ENCODE peak calls at places on chromosomes 12 and 14, in seven cellular contexts. M is A549, L is WERI-Rb-1, O is psoas muscle, H is IMR-90, E is hepatocyte, B is left ventricle myocardium inferior. Q is an unnamed sample.

GRCh38 chr14:32934891-32935633 is 3.6 kb upstream of the NPAS3 start:
- DNase-seq in M (no peak), L (peak), O (no peak), H (no peak), E (no peak), B (no peak), Q (no peak)

GRCh38 chr12:99453831-99454538 is 193.6 kb upstream of the GARIN6 start:
- DNase-seq in M (no peak), L (no peak), O (no peak), H (no peak), E (no peak), B (no peak), Q (no peak)

GRCh38 chr12:65152012-65152411 is 17.4 kb upstream of the LEMD3 start:
- DNase-seq in M (no peak), L (no peak), O (no peak), H (no peak), E (no peak), B (no peak), Q (no peak)

GRCh38 chr12:52278931-52279682 is 4.7 kb downstream of the KRT86 start:
- DNase-seq in M (peak), L (peak), O (peak), H (peak), E (peak), B (peak), Q (peak)

GRCh38 chr12:102216086-102216691 is 18.6 kb upstream of the PMCH start:
- DNase-seq in M (peak), L (no peak), O (no peak), H (peak), E (peak), B (no peak), Q (no peak)

GRCh38 chr14:87944987-87945604 is 47.9 kb downstream of the GALC start:
- DNase-seq in M (no peak), L (no peak), O (no peak), H (peak), E (peak), B (no peak), Q (no peak)

GRCh38 chr12:122641976-122642375 is 61.2 kb downstream of the HCAR2 start:
- DNase-seq in M (no peak), L (no peak), O (no peak), H (peak), E (no peak), B (no peak), Q (no peak)

GRCh38 chr12:62761658-62762057 is 173.3 kb downstream of the PPM1H start:
- DNase-seq in M (no peak), L (no peak), O (peak), H (no peak), E (no peak), B (no peak), Q (no peak)

GRCh38 chr14:69059658-69060648 is 80.9 kb upstream of the ACTN1 start:
- DNase-seq in M (peak), L (no peak), O (peak), H (peak), E (peak), B (no peak), Q (no peak)

GRCh38 chr12:104734541-104735075 is 223.5 kb downstream of the SLC41A2 start:
- DNase-seq in M (no peak), L (no peak), O (no peak), H (no peak), E (no peak), B (no peak), Q (no peak)

GRCh38 chr12:42507589-42507988 is 82.0 kb downstream of the PRICKLE1 start:
- DNase-seq in M (no peak), L (no peak), O (no peak), H (no peak), E (no peak), B (no peak), Q (no peak)

GRCh38 chr12:130460611-130461478 is 123.2 kb downstream of the PIWIL1 start:
- DNase-seq in M (no peak), L (peak), O (peak), H (no peak), E (no peak), B (no peak), Q (no peak)

DNA sequence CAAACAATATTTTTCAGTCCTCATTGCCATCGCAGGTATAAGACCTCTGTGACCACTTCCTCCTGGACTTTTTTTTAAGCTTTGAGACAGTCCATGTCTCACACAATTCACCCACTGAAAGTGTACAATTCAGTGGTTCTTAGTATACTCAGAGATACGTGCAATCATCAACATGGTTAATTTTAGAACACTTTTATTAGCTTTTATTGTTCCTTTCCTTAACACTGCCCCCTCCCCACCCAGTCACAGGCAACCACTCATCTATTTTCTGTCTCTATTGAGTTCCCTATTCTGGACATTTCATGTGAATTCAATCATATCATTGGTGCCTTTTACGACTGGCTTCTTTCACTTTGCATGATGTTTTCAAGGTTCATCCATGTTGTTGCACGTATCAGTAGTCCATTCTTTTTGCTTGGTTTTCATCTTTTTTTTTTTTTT is 16.2 kb downstream of the NCKAP5L start:
- DNase-seq in M (no peak), L (no peak), O (no peak), H (no peak), E (no peak), B (no peak), Q (no peak)
- H3K27ac ChIP-seq in M (no peak), L (no peak), O (no peak), H (no peak), E (no peak), B (peak), Q (no peak)

GRCh38 chr12:116261525-116262100 is 15.9 kb downstream of the MED13L start:
- DNase-seq in M (no peak), L (no peak), O (no peak), H (no peak), E (no peak), B (no peak), Q (no peak)
- H3K27ac ChIP-seq in M (no peak), L (no peak), O (no peak), H (no peak), E (no peak), B (no peak), Q (no peak)

DNA sequence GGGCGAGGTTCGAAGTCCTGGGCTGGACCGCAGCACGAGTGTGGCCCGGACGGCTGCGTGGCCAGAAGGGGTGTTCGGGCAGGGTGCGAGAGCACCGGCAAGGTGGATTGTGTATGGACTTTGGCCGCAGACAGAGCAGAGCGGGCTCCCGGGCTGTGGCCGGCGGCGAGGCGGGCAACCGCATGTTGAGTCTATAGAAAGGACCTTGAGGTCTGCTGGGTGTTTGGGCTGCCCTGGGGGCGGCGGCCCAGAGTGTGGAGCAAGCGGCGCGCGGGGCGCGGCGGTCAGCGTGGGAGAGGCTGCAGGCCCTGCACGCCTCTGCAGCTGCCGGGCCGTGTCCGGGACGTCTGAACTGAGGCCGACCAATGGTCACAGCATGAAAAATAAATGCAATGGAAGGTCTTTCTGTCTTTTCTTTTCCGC is 5.7 kb upstream of the HOXC9 start:
- DNase-seq in M (no peak), L (no peak), O (no peak), H (no peak), E (no peak), B (no peak), Q (no peak)
- H3K27ac ChIP-seq in M (no peak), L (no peak), O (peak), H (no peak), E (no peak), B (no peak), Q (peak)

GRCh38 chr14:101819251-101819990 is 57.9 kb downstream of the PPP2R5C start:
- DNase-seq in M (no peak), L (no peak), O (no peak), H (no peak), E (no peak), B (no peak), Q (no peak)

GRCh38 chr14:101821528-101821927 is 60.0 kb downstream of the PPP2R5C start:
- DNase-seq in M (no peak), L (no peak), O (no peak), H (no peak), E (no peak), B (no peak), Q (no peak)

GRCh38 chr14:101817511-101818001 is 56.0 kb downstream of the PPP2R5C start:
- DNase-seq in M (no peak), L (no peak), O (no peak), H (no peak), E (no peak), B (no peak), Q (no peak)

GRCh38 chr14:101823081-101823480 is 61.6 kb downstream of the PPP2R5C start:
- DNase-seq in M (no peak), L (no peak), O (no peak), H (peak), E (peak), B (no peak), Q (no peak)

DNA sequence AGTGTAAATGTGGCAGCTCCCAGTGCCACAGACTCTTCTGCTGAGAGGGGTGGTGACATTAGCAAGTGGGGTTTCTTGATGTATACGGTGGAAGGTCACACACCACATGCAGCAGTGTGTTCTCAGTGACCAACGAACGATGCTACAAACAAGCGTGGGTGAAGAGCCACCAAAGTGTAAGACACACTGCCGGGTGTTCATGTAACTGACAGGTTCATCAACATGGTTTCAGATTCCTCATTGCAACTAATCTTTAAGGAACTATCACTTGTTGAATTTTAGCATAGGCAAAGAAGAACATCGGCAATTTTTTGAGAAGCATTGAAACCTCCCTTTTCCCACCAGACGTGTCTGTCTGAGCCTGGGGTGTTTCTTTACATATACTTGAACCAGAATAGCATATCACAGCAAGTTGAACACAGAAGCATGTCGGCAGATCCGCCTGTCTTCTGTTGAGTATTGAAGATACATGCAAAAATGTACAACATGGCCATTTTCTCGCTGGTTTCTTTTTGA is 58.8 kb downstream of the PPP2R5C start:
- DNase-seq in M (no peak), L (no peak), O (no peak), H (no peak), E (no peak), B (no peak), Q (no peak)
- H3K27ac ChIP-seq in M (no peak), L (no peak), O (no peak), H (no peak), E (no peak), B (peak), Q (no peak)